ENCODE peak calls at places on chromosomes 12 and 14, in four cellular contexts. V, P, O and R are unnamed samples.

GRCh38 chr14:77980475-77981321 is 180.8 kb downstream of the ADCK1 start:
- DNase-seq in V (no peak), P (peak; percentile 3), O (no peak), R (peak; percentile 32)

GRCh38 chr12:132776816-132777568 is 15.4 kb upstream of the ANKLE2 start:
- DNase-seq in V (no peak), P (no peak), O (peak; percentile 26), R (no peak)

GRCh38 chr12:95966287-95966870 is 23.2 kb downstream of the AMDHD1 start:
- DNase-seq in V (no peak), P (no peak), O (no peak), R (no peak)

GRCh38 chr12:43964022-43964421 is 128.1 kb downstream of the TMEM117 start:
- DNase-seq in V (no peak), P (no peak), O (no peak), R (no peak)

GRCh38 chr12:87272846-87273245 is 756.4 kb downstream of the C12orf50 start:
- DNase-seq in V (no peak), P (no peak), O (no peak), R (no peak)

GRCh38 chr12:124396544-124397398 is 101.9 kb downstream of the RFLNA start:
- DNase-seq in V (no peak), P (no peak), O (no peak), R (peak; percentile 25)

GRCh38 chr12:44875417-44875953 is 630 bp downstream of the NELL2 start:
- DNase-seq in V (no peak), P (no peak), O (no peak), R (no peak)

GRCh38 chr12:44626883-44627282 is 249.2 kb downstream of the NELL2 start:
- DNase-seq in V (no peak), P (no peak), O (no peak), R (no peak)

GRCh38 chr12:58895053-58895452 is 25.3 kb downstream of the LRIG3 start:
- DNase-seq in V (no peak), P (no peak), O (no peak), R (no peak)

GRCh38 chr14:58557242-58557641 is 80.5 kb upstream of the DACT1 start:
- DNase-seq in V (no peak), P (no peak), O (no peak), R (no peak)

GRCh38 chr14:75442642-75443041 is 14.8 kb downstream of the JDP2 start:
- DNase-seq in V (no peak), P (no peak), O (peak; percentile 38), R (no peak)

GRCh38 chr14:90577661-90578282 is 180.9 kb downstream of the CALM1 start:
- DNase-seq in V (no peak), P (no peak), O (no peak), R (no peak)